ENCODE peak calls at places on chromosomes 5 and 9, in six cellular contexts. F, N, S, M, T and L are unnamed samples.

GRCh38 chr9:129102791-129103594 is 7.6 kb downstream of the CRAT start:
- DNase-seq in F (peak; percentile 70), N (peak; percentile 61), S (peak; percentile 82), M (no peak), T (no peak), L (no peak)

GRCh38 chr9:76662476-76663281 is 101.6 kb upstream of the PCA3 start:
- DNase-seq in F (no peak), N (no peak), S (no peak), M (no peak), T (no peak), L (no peak)

GRCh38 chr9:128203842-128204551 is 818 bp downstream of the DNM1 start:
- DNase-seq in F (no peak), N (no peak), S (peak; percentile 87), M (no peak), T (no peak), L (no peak)

GRCh38 chr5:118711727-118712126 is 276.6 kb downstream of the DTWD2 start:
- DNase-seq in F (no peak), N (no peak), S (no peak), M (no peak), T (no peak), L (no peak)

GRCh38 chr5:125180222-125180621 is 433.8 kb upstream of the ZNF608 start:
- DNase-seq in F (no peak), N (no peak), S (no peak), M (no peak), T (no peak), L (no peak)

GRCh38 chr9:132020845-132021510 is 58.7 kb downstream of the MED27 start:
- DNase-seq in F (no peak), N (no peak), S (no peak), M (no peak), T (no peak), L (no peak)

GRCh38 chr9:127559247-127559680 is 52.8 kb upstream of the STXBP1 start:
- DNase-seq in F (no peak), N (no peak), S (no peak), M (no peak), T (no peak), L (no peak)

GRCh38 chr5:175593794-175594193 is 64.1 kb upstream of the HRH2 start:
- DNase-seq in F (no peak), N (no peak), S (no peak), M (no peak), T (no peak), L (no peak)

GRCh38 chr5:33774323-33774722 is 117.5 kb downstream of the ADAMTS12 start:
- DNase-seq in F (no peak), N (no peak), S (no peak), M (no peak), T (no peak), L (no peak)

GRCh38 chr9:100396769-100397168 is 30.2 kb upstream of the MSANTD3 start:
- DNase-seq in F (no peak), N (no peak), S (no peak), M (no peak), T (no peak), L (no peak)

GRCh38 chr9:16469184-16469583 is 401.3 kb downstream of the BNC2 start:
- DNase-seq in F (no peak), N (no peak), S (no peak), M (no peak), T (no peak), L (no peak)

DNA sequence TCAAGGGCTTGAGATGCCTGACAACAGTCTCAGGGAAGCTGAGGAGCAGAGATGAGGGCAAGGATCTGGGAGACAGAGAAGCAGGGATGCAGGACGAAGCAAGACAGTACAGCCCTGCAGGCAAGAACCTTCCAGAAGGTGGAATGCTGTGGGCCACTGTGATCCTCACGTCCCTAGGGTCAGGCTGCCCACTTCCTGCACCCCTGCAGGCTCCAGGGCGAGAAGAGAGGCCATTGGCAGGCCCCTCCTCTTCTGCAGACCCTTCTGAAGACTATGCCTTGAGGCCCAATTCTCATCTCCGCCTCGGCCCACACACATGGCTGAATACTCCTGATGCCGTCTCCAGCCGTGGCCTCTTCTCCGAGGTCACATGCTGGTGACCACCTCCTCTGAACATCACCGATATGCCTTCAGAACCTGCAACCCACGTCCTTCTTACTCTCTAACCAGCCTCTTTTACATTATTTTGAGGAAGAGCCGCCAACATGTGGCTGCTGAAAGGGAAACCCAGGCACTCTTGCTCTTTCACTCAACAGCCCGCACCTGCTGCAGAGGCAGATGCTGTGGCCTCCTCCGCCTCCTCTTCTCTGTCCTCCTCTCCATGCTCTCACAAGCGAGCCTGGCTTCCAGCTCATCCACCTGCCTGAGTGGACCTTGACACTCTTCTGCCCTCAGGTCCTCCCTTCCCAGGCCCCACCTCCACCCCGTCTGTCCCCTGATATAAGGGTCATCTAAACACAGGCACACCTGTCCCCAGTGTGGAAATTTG is 181.5 kb downstream of the IRX2 start:
- DNase-seq in F (no peak), N (no peak), S (no peak), M (no peak), T (no peak), L (no peak)
- TF ChIP-seq TAF1 in F (no peak), N (no peak), S (no peak), M (no peak), T (no peak), L (no peak)

DNA sequence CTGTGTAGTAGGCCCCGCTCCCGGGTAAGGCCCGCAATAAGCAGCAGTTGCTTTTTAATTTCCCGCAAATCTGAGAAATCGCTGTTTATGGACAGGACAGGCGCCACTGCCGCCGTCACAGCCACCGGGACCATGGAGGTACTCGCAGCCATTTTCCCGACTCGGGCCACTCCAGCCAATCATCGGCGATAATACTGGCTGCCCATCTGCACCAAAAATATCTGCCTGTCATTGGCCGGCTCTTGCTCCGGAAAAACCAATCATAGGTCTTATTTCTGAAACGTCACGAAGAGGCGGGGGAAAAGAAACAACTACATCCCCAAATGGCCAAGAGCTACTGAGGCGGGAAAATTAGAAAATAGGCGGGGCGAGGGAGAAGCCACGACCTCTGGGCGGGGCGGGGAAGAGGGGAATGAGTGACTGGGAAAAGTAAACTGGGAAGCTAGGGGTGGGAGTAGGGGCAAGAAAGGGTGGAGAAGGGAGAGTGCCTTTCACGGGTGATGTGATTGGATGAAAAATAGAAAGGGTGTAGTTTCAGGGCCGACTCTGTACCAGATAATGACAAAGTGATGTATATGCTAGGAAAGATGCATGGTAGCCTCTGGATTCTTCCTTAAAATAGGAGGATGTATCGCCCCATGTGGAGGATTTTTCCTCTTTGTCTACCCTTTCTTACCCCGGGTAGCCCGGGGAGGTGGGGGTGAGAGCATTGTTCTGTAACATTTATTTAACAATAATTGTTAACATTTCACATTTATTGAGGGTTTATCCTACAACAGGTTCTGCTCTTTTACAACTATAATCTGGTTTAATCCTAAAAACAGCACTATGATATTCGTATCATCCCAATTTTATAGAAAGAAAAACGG is at the start of gene CDC23:
- DNase-seq in F (peak; percentile 89), N (peak; percentile 99), S (peak; percentile 98), M (peak; percentile 94), T (peak; percentile 94), L (peak; percentile 93)
- TF ChIP-seq POLR2A in F (peak; percentile 87), N (peak; percentile 89), S (peak; percentile 96), M (peak; percentile 89), T (peak; percentile 93), L (peak; percentile 90)

DNA sequence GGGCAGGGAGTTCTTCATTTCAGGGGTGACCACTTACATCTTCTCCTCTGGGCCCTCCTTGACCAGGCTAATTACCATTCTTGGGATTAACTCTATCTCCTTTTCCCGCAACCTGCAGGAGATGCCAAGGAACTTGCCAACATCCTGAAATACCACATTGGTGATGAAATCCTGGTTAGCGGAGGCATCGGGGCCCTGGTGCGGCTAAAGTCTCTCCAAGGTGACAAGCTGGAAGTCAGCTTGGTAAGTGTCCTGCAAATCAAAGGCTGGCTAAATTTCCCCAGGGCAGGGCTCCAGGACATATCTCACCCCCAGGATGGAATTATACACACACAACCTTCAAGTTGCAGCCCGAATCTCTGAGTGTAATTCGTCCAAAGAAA is 30.2 kb downstream of the TGFBI start:
- DNase-seq in F (no peak), N (no peak), S (no peak), M (no peak), T (no peak), L (no peak)
- TF ChIP-seq TAF1 in F (no peak), N (no peak), S (no peak), M (no peak), T (no peak), L (no peak)

DNA sequence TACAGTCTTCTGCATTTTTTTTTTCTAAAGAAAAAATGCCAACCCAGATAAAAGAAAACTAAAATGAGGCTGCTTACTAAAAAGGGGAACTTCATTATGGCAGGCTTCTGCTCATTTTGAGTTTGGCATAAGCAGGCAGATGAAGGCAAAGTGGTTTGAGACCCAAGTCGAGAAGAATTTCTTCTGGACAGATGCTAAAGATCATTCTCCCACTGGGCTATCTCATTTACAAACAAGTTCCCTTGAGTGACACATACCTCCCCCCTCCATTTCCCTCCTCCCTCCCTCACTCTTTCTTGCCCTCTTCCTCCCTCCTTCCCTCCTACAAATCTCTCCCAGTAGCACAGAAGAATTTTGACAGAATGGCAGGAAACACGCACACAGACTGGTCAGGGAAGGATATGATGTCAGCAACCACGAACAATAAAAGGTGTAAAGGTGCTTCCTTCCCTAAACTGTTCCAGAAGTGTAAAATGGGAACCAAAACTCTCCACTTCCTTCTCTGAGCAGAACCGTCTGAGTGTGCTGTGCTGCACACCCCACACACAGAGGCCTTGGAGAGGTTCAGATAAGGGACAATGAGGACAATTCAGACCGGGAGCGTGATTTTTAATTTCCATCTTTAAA is 55.9 kb downstream of the MEF2C start:
- DNase-seq in F (no peak), N (no peak), S (peak; percentile 72), M (no peak), T (peak; percentile 98), L (no peak)
- TF ChIP-seq POLR2A in F (peak; percentile 53), N (no peak), S (no peak), M (no peak), T (peak; percentile 52), L (no peak)

GRCh38 chr9:117523531-117524153 is 108.8 kb upstream of the ASTN2 start:
- DNase-seq in F (no peak), N (no peak), S (no peak), M (no peak), T (no peak), L (no peak)
- TF ChIP-seq TAF1 in F (no peak), N (no peak), S (no peak), M (no peak), T (no peak), L (no peak)

DNA sequence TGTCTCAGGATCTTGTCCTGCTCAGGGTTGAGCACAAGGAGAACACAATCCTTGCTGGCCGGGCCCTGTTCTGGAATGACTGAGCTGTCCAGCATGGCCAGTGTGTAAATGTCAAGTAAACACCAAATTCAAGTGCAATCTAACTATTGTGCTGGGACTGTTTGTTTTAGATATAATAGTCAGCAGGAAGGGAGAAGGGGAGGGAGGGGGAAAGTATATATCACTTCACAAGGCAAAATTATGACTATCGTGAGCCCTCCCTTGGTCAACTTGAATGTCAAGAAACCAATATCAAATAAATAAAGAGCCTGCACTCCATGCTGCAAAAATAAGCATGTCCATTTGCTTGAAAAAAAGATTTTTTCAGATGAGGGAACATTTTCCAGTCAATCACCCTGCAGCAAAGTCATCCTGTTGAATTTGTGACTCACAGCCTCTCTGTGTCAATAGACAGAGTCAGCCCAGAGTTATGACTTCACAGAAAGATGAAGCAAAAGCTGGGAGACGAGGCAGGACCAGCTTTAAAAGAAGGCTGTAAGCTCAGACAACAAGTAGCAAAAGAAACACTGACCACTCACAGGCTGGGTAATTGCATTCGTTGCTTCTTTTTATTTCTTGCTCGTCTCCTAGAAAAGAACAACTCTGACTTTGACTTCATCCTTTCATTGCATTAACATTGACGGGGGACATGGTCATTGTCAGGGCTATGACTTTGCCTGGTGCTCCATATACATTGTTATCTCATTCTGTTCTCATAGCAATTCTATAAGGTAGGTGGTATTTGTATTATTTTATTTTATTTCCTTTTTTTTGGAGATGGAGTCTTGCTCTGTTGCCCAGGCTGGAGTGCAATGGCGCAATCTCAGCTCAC is 15.3 kb upstream of the KLF4 start:
- DNase-seq in F (no peak), N (peak; percentile 90), S (no peak), M (no peak), T (no peak), L (no peak)
- TF ChIP-seq POLR2A in F (no peak), N (no peak), S (no peak), M (no peak), T (no peak), L (no peak)